ENCODE peak calls at places on chromosomes 1 and 21, in six cellular contexts. Q, K, M, G, H and O are unnamed samples.
A peak's percentile ranks its signal among the peaks of the same experiment; 100 is the strongest.

GRCh38 chr1:199246716-199247115 is 607.9 kb downstream of the PTPRC start:
- DNase-seq in M (no peak), Q (no peak), H (no peak), K (no peak), G (no peak), O (peak; percentile 8)

GRCh38 chr1:32250893-32251716 is at the start of gene LCK:
- DNase-seq in K (no peak), M (no peak), H (no peak), G (peak; percentile 55), Q (no peak), O (no peak)

GRCh38 chr1:8133190-8133589 is 107.1 kb upstream of the ERRFI1 start:
- DNase-seq in G (no peak), M (no peak), Q (no peak), H (no peak), K (no peak), O (no peak)

GRCh38 chr1:188027613-188028012 is 1198.9 kb downstream of the PLA2G4A start:
- DNase-seq in G (no peak), Q (no peak), H (peak; percentile 44), K (peak; percentile 75), M (no peak), O (no peak)

GRCh38 chr1:184860535-184860934 is 105.9 kb upstream of the EDEM3 start:
- DNase-seq in H (no peak), G (no peak), K (no peak), M (no peak), Q (no peak), O (no peak)

GRCh38 chr1:97366986-97367385 is 553.8 kb downstream of the DPYD start:
- DNase-seq in G (no peak), K (no peak), Q (no peak), H (no peak), M (no peak), O (no peak)

GRCh38 chr21:20649231-20649630 is 349.0 kb upstream of the NCAM2 start:
- DNase-seq in H (no peak), G (no peak), M (no peak), Q (no peak), K (no peak), O (no peak)

GRCh38 chr1:11357291-11357690 is 84.3 kb downstream of the UBIAD1 start:
- DNase-seq in M (no peak), K (no peak), G (no peak), Q (no peak), H (no peak), O (no peak)

GRCh38 chr1:52190500-52191252 is 48.8 kb downstream of the ZFYVE9 start:
- DNase-seq in K (no peak), Q (peak; percentile 25), H (no peak), M (no peak), G (no peak), O (no peak)

GRCh38 chr1:7303554-7304347 is 467.3 kb upstream of the VAMP3 start:
- DNase-seq in H (no peak), K (no peak), Q (no peak), M (no peak), G (peak; percentile 38), O (no peak)

GRCh38 chr21:45335761-45336534 is 48.3 kb upstream of the POFUT2 start:
- DNase-seq in H (no peak), Q (no peak), M (no peak), G (no peak), K (no peak), O (no peak)

GRCh38 chr1:246506785-246507639 is at the start of gene SMYD3:
- DNase-seq in M (peak; percentile 86), K (peak; percentile 40), Q (peak; percentile 93), G (peak; percentile 87), H (peak; percentile 32), O (peak; percentile 98)

GRCh38 chr1:165147799-165148198 is 208.7 kb downstream of the LMX1A start:
- DNase-seq in G (no peak), M (no peak), K (no peak), H (no peak), Q (no peak), O (no peak)

GRCh38 chr21:14071902-14072734 is 138.6 kb downstream of the LIPI start:
- DNase-seq in K (no peak), G (no peak), M (no peak), Q (no peak), H (no peak), O (no peak)

GRCh38 chr1:80917225-80917624 is 883.5 kb upstream of the ADGRL2 start:
- DNase-seq in M (peak; percentile 7), G (no peak), K (no peak), H (no peak), Q (no peak), O (peak; percentile 34)

GRCh38 chr1:84367219-84367618 is 31.1 kb upstream of the DNASE2B start:
- DNase-seq in Q (no peak), K (no peak), H (no peak), M (no peak), G (no peak), O (no peak)

GRCh38 chr1:84366786-84367185 is 31.5 kb upstream of the DNASE2B start:
- DNase-seq in K (no peak), H (no peak), Q (no peak), G (no peak), M (no peak), O (no peak)

GRCh38 chr1:84363622-84364021 is 34.7 kb upstream of the DNASE2B start:
- DNase-seq in H (no peak), Q (no peak), K (no peak), M (no peak), G (no peak), O (no peak)

GRCh38 chr1:84363019-84363418 is 35.3 kb upstream of the DNASE2B start:
- DNase-seq in H (no peak), M (no peak), Q (no peak), K (no peak), G (no peak), O (no peak)

DNA sequence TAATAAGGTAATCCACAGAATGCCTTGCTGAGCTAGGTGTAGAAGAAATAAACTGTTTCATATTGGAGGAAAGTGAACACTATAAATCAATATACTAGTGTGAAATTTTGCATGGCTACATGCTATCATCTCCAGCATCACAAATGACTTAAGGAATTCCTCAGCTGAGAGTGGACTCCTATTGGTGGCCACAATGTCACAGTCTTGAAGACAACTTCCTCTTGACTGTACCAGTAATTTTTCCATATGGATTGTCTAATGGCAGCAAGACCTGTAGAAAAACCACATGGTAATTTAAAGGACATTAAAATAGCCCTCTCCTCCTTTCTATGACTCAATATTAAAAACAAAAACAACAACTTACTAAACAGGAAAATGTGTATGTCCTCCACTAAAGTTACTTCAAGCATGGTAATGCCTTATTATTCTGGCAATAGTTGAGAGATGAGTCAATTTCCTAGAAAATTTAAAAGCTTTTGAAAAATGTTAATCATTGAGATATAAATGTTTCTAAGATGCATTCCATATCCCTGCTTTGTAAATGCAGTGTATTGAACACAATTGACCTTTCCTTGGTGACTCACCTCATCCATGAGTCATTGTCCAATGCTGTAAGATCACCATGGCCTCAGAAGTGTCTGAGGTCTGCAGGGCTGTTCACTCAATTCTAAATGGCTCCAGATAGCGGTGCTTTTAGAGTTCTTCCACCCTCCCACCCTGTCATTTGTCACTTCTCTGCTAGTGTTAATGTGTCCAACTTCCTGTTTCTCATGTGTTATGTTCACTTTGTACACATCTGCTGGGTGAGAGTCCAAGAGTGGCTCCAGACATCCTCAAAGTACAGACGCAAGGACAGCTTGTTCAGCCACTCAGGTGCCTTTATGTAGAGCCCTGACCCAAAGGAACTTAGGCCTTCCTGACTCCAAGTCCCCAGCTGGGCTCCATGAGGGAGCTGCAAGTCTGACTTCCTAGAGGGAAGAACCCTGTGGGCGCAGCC is 32.8 kb upstream of the DNASE2B start:
- DNase-seq in G (no peak), M (no peak), Q (peak; percentile 68), K (peak; percentile 99), H (no peak), O (no peak)
- TF ChIP-seq JUND in G (no peak), M (no peak), Q (peak; percentile 96), K (peak; percentile 100), H (no peak), O (peak; percentile 99)

DNA sequence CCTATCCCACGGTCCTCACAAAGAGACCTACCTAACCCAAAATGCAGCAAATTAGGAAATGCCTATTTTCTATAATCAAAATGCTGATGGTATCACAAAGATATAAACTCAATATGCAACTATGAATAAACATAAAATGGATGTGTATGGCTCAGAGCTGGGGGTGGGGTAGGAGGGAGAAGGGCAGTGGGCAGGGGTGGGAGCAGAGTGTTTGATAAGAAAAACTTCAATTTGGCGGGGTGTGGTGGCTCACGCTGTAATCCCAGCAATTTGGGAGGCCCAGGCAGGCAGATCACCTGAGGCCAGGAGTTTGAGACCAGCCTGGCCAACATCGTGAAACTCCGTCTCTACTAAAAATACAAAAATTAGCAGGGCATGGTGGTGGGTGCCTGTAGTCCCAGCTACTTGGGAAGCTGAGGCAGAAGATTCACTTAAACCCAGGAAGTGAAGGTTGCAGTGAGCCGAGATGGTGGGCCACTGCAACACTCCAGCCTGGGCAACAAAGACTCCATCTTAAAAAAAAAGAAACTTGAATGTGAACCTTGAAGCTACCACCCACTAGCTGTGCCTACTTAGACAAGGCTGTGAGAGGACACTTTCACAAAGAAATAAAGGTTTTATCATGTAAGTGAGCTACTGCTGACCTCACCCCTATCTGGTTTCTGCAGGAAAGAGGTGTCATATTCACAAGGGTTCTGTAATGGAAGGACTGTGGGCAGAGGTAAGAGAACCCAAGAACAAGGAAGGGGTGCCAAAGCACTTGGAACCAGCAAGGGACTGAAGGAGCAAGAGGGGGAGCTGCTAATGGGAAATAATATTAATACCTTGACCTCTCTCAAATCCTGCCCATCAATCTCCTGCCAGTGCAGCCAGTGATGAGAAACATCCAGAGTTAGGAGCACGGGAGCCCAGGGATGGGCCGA is 53.0 kb downstream of the HLCS start:
- DNase-seq in G (no peak), K (no peak), Q (no peak), H (no peak), M (no peak), O (no peak)
- TF ChIP-seq JUND in G (no peak), K (no peak), Q (no peak), H (no peak), M (no peak), O (no peak)

DNA sequence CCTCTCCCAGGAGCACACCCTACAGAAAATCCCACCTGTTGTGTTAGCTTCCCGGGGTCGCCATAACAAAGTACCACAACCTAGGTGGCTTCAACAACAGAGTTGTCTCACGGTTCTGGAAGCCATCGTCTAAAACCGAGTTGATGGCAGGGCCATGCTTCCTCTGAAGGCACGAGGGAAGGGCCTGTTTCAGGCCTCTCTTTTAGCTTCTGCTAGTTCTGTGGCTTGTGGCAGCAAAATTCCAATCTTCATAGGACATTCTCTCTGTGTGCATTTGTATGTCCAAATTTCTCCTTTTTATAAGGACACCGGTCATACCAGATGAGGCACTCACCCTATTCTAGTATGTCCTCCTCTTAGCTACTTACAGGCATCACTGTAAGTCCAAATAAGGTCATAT is 3.2 kb downstream of the CFAP74 start:
- DNase-seq in H (no peak), M (no peak), Q (no peak), K (no peak), G (no peak), O (no peak)
- TF ChIP-seq JUND in H (no peak), M (no peak), Q (no peak), K (no peak), G (no peak), O (no peak)

GRCh38 chr1:226203693-226204092 is 17.2 kb upstream of the ACBD3 start:
- DNase-seq in G (no peak), K (no peak), H (no peak), M (no peak), Q (no peak), O (no peak)

GRCh38 chr1:226209307-226210059 is 14.0 kb upstream of the MIXL1 start:
- DNase-seq in K (no peak), Q (no peak), G (no peak), M (no peak), H (no peak), O (no peak)

GRCh38 chr1:226204198-226204597 is 17.7 kb upstream of the ACBD3 start:
- DNase-seq in K (no peak), H (no peak), Q (no peak), G (no peak), M (no peak), O (no peak)

GRCh38 chr1:226210571-226211176 is 12.8 kb upstream of the MIXL1 start:
- DNase-seq in H (no peak), Q (peak; percentile 33), G (no peak), K (no peak), M (no peak), O (no peak)

GRCh38 chr1:226207048-226207447 is 16.4 kb upstream of the MIXL1 start:
- DNase-seq in M (no peak), Q (no peak), K (no peak), G (no peak), H (no peak), O (no peak)
- TF ChIP-seq JUND in M (no peak), Q (no peak), K (no peak), G (no peak), H (no peak), O (no peak)